ENCODE peak calls at places on chromosomes 4 and X, in seven cellular contexts. One of them, this sample, is unnamed. For H3K36me3 and H3K4me1, the result is how much of the 10 kb centered on the place peaks cover.

GRCh38 chr4:100891808-100892207 is 374.0 kb upstream of the EMCN start:
- DNase-seq in cardiac muscle cell: no peak
- DNase-seq in stomach: no peak
- DNase-seq in neural progenitor cell: no peak
- DNase-seq in psoas muscle: no peak
- DNase-seq in iPS DF 6.9: no peak
- DNase-seq in fibroblast of lung: no peak
- DNase-seq in this sample: no peak

GRCh38 chrX:1453951-1454785 is 1.5 kb upstream of the ASMTL start:
- DNase-seq in cardiac muscle cell: peak
- DNase-seq in stomach: peak
- DNase-seq in neural progenitor cell: peak
- DNase-seq in psoas muscle: peak
- DNase-seq in iPS DF 6.9: peak
- DNase-seq in fibroblast of lung: peak
- DNase-seq in this sample: peak

GRCh38 chrX:108268434-108269080 is 169.7 kb downstream of the COL4A6 start:
- DNase-seq in cardiac muscle cell: no peak
- DNase-seq in stomach: no peak
- DNase-seq in neural progenitor cell: no peak
- DNase-seq in psoas muscle: no peak
- DNase-seq in iPS DF 6.9: no peak
- DNase-seq in fibroblast of lung: peak
- DNase-seq in this sample: no peak

GRCh38 chr4:166980419-166980818 is 253.9 kb downstream of the SPOCK3 start:
- DNase-seq in cardiac muscle cell: no peak
- DNase-seq in stomach: no peak
- DNase-seq in neural progenitor cell: no peak
- DNase-seq in psoas muscle: no peak
- DNase-seq in iPS DF 6.9: no peak
- DNase-seq in fibroblast of lung: no peak
- DNase-seq in this sample: no peak

GRCh38 chr4:7158081-7158750 is 34.1 kb upstream of the SORCS2 start:
- DNase-seq in cardiac muscle cell: no peak
- DNase-seq in stomach: no peak
- DNase-seq in neural progenitor cell: no peak
- DNase-seq in psoas muscle: no peak
- DNase-seq in iPS DF 6.9: no peak
- DNase-seq in fibroblast of lung: no peak
- DNase-seq in this sample: peak

GRCh38 chr4:51842167-51842553 is 793 bp upstream of the DCUN1D4 start:
- DNase-seq in cardiac muscle cell: peak
- DNase-seq in stomach: no peak
- DNase-seq in neural progenitor cell: peak
- DNase-seq in psoas muscle: no peak
- DNase-seq in iPS DF 6.9: no peak
- DNase-seq in fibroblast of lung: no peak
- DNase-seq in this sample: peak

GRCh38 chr4:73698217-73698616 is 42.2 kb upstream of the CXCL8 start:
- DNase-seq in cardiac muscle cell: peak
- DNase-seq in stomach: no peak
- DNase-seq in neural progenitor cell: peak
- DNase-seq in psoas muscle: no peak
- DNase-seq in iPS DF 6.9: no peak
- DNase-seq in fibroblast of lung: peak
- DNase-seq in this sample: no peak

GRCh38 chr4:138158746-138159297 is 83.3 kb downstream of the SLC7A11 start:
- DNase-seq in cardiac muscle cell: peak
- DNase-seq in stomach: no peak
- DNase-seq in neural progenitor cell: no peak
- DNase-seq in psoas muscle: no peak
- DNase-seq in iPS DF 6.9: no peak
- DNase-seq in fibroblast of lung: peak
- DNase-seq in this sample: no peak

GRCh38 chrX:9566150-9566621 is 101.3 kb downstream of the TBL1X start:
- DNase-seq in cardiac muscle cell: peak
- DNase-seq in stomach: peak
- DNase-seq in neural progenitor cell: no peak
- DNase-seq in psoas muscle: peak
- DNase-seq in iPS DF 6.9: no peak
- DNase-seq in fibroblast of lung: peak
- DNase-seq in this sample: peak

GRCh38 chr4:165016971-165017370 is 14.8 kb upstream of the TRIM60 start:
- DNase-seq in cardiac muscle cell: peak
- DNase-seq in stomach: no peak
- DNase-seq in neural progenitor cell: peak
- DNase-seq in psoas muscle: no peak
- DNase-seq in iPS DF 6.9: peak
- DNase-seq in fibroblast of lung: no peak
- DNase-seq in this sample: no peak

GRCh38 chr4:73904491-73904890 is 35.3 kb downstream of the CXCL1 start:
- DNase-seq in cardiac muscle cell: peak
- DNase-seq in stomach: no peak
- DNase-seq in neural progenitor cell: no peak
- DNase-seq in psoas muscle: no peak
- DNase-seq in iPS DF 6.9: no peak
- DNase-seq in fibroblast of lung: peak
- DNase-seq in this sample: no peak

GRCh38 chrX:20519826-20520225 is 253.1 kb upstream of the RPS6KA3 start:
- DNase-seq in cardiac muscle cell: peak
- DNase-seq in stomach: no peak
- DNase-seq in neural progenitor cell: no peak
- DNase-seq in psoas muscle: no peak
- DNase-seq in iPS DF 6.9: no peak
- DNase-seq in fibroblast of lung: no peak
- DNase-seq in this sample: no peak

GRCh38 chrX:19747672-19748610 is 139.5 kb downstream of the SH3KBP1 start:
- DNase-seq in cardiac muscle cell: no peak
- DNase-seq in stomach: no peak
- DNase-seq in neural progenitor cell: no peak
- DNase-seq in psoas muscle: no peak
- DNase-seq in iPS DF 6.9: no peak
- DNase-seq in fibroblast of lung: no peak
- DNase-seq in this sample: no peak

GRCh38 chr4:38318737-38319455 is 345.1 kb upstream of the KLF3 start:
- DNase-seq in cardiac muscle cell: peak
- DNase-seq in stomach: peak
- DNase-seq in neural progenitor cell: peak
- DNase-seq in psoas muscle: peak
- DNase-seq in iPS DF 6.9: peak
- DNase-seq in fibroblast of lung: peak
- DNase-seq in this sample: peak
- H3K27ac ChIP-seq in cardiac muscle cell: peak
- H3K27ac ChIP-seq in stomach: peak
- H3K27ac ChIP-seq in neural progenitor cell: no peak
- H3K27ac ChIP-seq in psoas muscle: peak
- H3K27ac ChIP-seq in iPS DF 6.9: no peak
- H3K27ac ChIP-seq in fibroblast of lung: peak
- H3K27ac ChIP-seq in this sample: peak

GRCh38 chr4:145107126-145107525 is 9.0 kb downstream of the ABCE1 start:
- DNase-seq in cardiac muscle cell: no peak
- DNase-seq in stomach: no peak
- DNase-seq in neural progenitor cell: no peak
- DNase-seq in psoas muscle: no peak
- DNase-seq in iPS DF 6.9: no peak
- DNase-seq in fibroblast of lung: no peak
- DNase-seq in this sample: no peak
- H3K36me3 ChIP-seq in cardiac muscle cell: half or more
- H3K36me3 ChIP-seq in stomach: half or more
- H3K36me3 ChIP-seq in neural progenitor cell: under half
- H3K36me3 ChIP-seq in psoas muscle: under half
- H3K36me3 ChIP-seq in iPS DF 6.9: under half
- H3K36me3 ChIP-seq in fibroblast of lung: under half
- H3K36me3 ChIP-seq in this sample: under half

GRCh38 chrX:70054391-70054790 is 4.7 kb upstream of the AWAT2 start:
- DNase-seq in cardiac muscle cell: no peak
- DNase-seq in stomach: no peak
- DNase-seq in neural progenitor cell: no peak
- DNase-seq in psoas muscle: no peak
- DNase-seq in iPS DF 6.9: no peak
- DNase-seq in fibroblast of lung: no peak
- DNase-seq in this sample: no peak
- H3K4me1 ChIP-seq in cardiac muscle cell: under half
- H3K4me1 ChIP-seq in stomach: under half
- H3K4me1 ChIP-seq in neural progenitor cell: under half
- H3K4me1 ChIP-seq in psoas muscle: under half
- H3K4me1 ChIP-seq in iPS DF 6.9: under half
- H3K4me1 ChIP-seq in fibroblast of lung: under half
- H3K4me1 ChIP-seq in this sample: under half

GRCh38 chrX:49243166-49243565 is 7.9 kb downstream of the CCDC22 start:
- DNase-seq in cardiac muscle cell: no peak
- DNase-seq in stomach: no peak
- DNase-seq in neural progenitor cell: no peak
- DNase-seq in psoas muscle: no peak
- DNase-seq in iPS DF 6.9: no peak
- DNase-seq in fibroblast of lung: no peak
- DNase-seq in this sample: no peak
- H3K27ac ChIP-seq in cardiac muscle cell: no peak
- H3K27ac ChIP-seq in stomach: no peak
- H3K27ac ChIP-seq in neural progenitor cell: no peak
- H3K27ac ChIP-seq in psoas muscle: no peak
- H3K27ac ChIP-seq in iPS DF 6.9: no peak
- H3K27ac ChIP-seq in fibroblast of lung: no peak
- H3K27ac ChIP-seq in this sample: no peak

GRCh38 chr4:87650938-87651337 is 858 bp downstream of the DMP1 start:
- DNase-seq in cardiac muscle cell: no peak
- DNase-seq in stomach: no peak
- DNase-seq in neural progenitor cell: no peak
- DNase-seq in psoas muscle: no peak
- DNase-seq in iPS DF 6.9: no peak
- DNase-seq in fibroblast of lung: no peak
- DNase-seq in this sample: no peak

GRCh38 chr4:87649980-87650379 is at the start of gene DMP1:
- DNase-seq in cardiac muscle cell: no peak
- DNase-seq in stomach: no peak
- DNase-seq in neural progenitor cell: no peak
- DNase-seq in psoas muscle: no peak
- DNase-seq in iPS DF 6.9: no peak
- DNase-seq in fibroblast of lung: no peak
- DNase-seq in this sample: no peak

GRCh38 chr4:87654487-87655044 is 4.5 kb downstream of the DMP1 start:
- DNase-seq in cardiac muscle cell: no peak
- DNase-seq in stomach: no peak
- DNase-seq in neural progenitor cell: no peak
- DNase-seq in psoas muscle: no peak
- DNase-seq in iPS DF 6.9: no peak
- DNase-seq in fibroblast of lung: no peak
- DNase-seq in this sample: no peak

GRCh38 chr4:87657525-87657924 is 7.4 kb downstream of the DMP1 start:
- DNase-seq in cardiac muscle cell: peak
- DNase-seq in stomach: no peak
- DNase-seq in neural progenitor cell: no peak
- DNase-seq in psoas muscle: no peak
- DNase-seq in iPS DF 6.9: no peak
- DNase-seq in fibroblast of lung: peak
- DNase-seq in this sample: no peak

DNA sequence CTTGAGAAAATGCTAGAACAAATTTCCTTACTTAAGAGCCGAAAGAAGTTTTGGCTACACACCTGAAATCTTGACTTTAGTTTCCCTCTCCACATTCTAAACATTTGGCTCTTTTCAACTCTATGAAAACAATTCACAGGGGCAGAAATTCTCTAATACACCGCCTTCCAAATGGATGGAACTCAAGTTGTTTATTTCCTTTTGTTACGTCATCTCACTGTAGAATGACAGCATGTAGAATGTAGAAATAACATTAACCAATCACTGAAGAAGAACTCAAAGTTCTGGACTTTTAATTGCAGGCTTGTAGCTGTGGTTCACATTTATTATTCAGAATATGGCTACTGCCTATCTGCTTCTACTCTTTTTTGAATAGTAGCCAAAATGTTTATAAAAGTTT is 1.9 kb downstream of the DMP1 start:
- DNase-seq in cardiac muscle cell: peak
- DNase-seq in stomach: no peak
- DNase-seq in neural progenitor cell: no peak
- DNase-seq in psoas muscle: no peak
- DNase-seq in iPS DF 6.9: no peak
- DNase-seq in fibroblast of lung: no peak
- DNase-seq in this sample: no peak
- H3K36me3 ChIP-seq in cardiac muscle cell: under half
- H3K36me3 ChIP-seq in stomach: under half
- H3K36me3 ChIP-seq in neural progenitor cell: under half
- H3K36me3 ChIP-seq in psoas muscle: under half
- H3K36me3 ChIP-seq in iPS DF 6.9: under half
- H3K36me3 ChIP-seq in fibroblast of lung: under half
- H3K36me3 ChIP-seq in this sample: under half

GRCh38 chr4:185212566-185212965 is 3.2 kb downstream of the SNX25 start:
- DNase-seq in cardiac muscle cell: no peak
- DNase-seq in stomach: no peak
- DNase-seq in neural progenitor cell: no peak
- DNase-seq in psoas muscle: no peak
- DNase-seq in iPS DF 6.9: no peak
- DNase-seq in fibroblast of lung: peak
- DNase-seq in this sample: no peak
- H3K4me1 ChIP-seq in cardiac muscle cell: under half
- H3K4me1 ChIP-seq in stomach: under half
- H3K4me1 ChIP-seq in neural progenitor cell: under half
- H3K4me1 ChIP-seq in psoas muscle: under half
- H3K4me1 ChIP-seq in iPS DF 6.9: under half
- H3K4me1 ChIP-seq in fibroblast of lung: under half
- H3K4me1 ChIP-seq in this sample: under half

This sample was measured in uterus.